ENCODE peak calls at places on chromosomes 7 and 10, in four cellular contexts. D is HCT116, W is Panc1, S is K562. L is an unnamed sample.

GRCh38 chr7:51118628-51119027 is 198.0 kb downstream of the COBL start:
- DNase-seq in D (no peak), W (no peak), S (no peak), L (no peak)

GRCh38 chr7:37786741-37787569 is 61.4 kb upstream of the NME8 start:
- DNase-seq in W (no peak), S (no peak), D (no peak), L (no peak)

GRCh38 chr10:99233680-99234018 is 2.0 kb downstream of the HPSE2 start:
- DNase-seq in S (no peak), W (no peak), D (no peak), L (no peak)

GRCh38 chr10:68331455-68332258 is at the start of gene HNRNPH3:
- DNase-seq in S (peak), D (peak), W (peak), L (peak)

GRCh38 chr10:35950221-35950620 is 308.1 kb upstream of the FZD8 start:
- DNase-seq in W (no peak), D (no peak), S (no peak), L (no peak)

GRCh38 chr10:16967866-16968721 is 150.9 kb upstream of the RSU1 start:
- DNase-seq in W (peak), D (peak), S (no peak), L (peak)

GRCh38 chr7:135801045-135801693 is 52.6 kb upstream of the FAM180A start:
- DNase-seq in W (peak), D (peak), S (peak), L (peak)

GRCh38 chr7:48786951-48787350 is 137.4 kb upstream of the CDC14C start:
- DNase-seq in W (no peak), D (no peak), S (no peak), L (no peak)

GRCh38 chr10:97573021-97573420 is 442 bp downstream of the ANKRD2 start:
- DNase-seq in W (no peak), S (no peak), D (no peak), L (no peak)

GRCh38 chr7:134302120-134302519 is 14.6 kb downstream of the SLC35B4 start:
- DNase-seq in S (no peak), D (no peak), W (no peak), L (no peak)

GRCh38 chr10:61951144-61951483 is 49.6 kb downstream of the ARID5B start:
- DNase-seq in W (no peak), D (no peak), S (no peak), L (no peak)

GRCh38 chr7:107108951-107109350 is 59.9 kb upstream of the HBP1 start:
- DNase-seq in S (no peak), D (no peak), W (no peak), L (no peak)

GRCh38 chr10:80158598-80159127 is 26.1 kb downstream of the PLAC9 start:
- DNase-seq in W (peak), S (peak), D (peak), L (no peak)

GRCh38 chr10:42304341-42304740 is 334.0 kb downstream of the ZNF33B start:
- DNase-seq in W (no peak), D (no peak), S (no peak), L (no peak)

GRCh38 chr10:132248455-132249231 is 59.1 kb downstream of the STK32C start:
- DNase-seq in S (peak), W (no peak), D (peak), L (no peak)

DNA sequence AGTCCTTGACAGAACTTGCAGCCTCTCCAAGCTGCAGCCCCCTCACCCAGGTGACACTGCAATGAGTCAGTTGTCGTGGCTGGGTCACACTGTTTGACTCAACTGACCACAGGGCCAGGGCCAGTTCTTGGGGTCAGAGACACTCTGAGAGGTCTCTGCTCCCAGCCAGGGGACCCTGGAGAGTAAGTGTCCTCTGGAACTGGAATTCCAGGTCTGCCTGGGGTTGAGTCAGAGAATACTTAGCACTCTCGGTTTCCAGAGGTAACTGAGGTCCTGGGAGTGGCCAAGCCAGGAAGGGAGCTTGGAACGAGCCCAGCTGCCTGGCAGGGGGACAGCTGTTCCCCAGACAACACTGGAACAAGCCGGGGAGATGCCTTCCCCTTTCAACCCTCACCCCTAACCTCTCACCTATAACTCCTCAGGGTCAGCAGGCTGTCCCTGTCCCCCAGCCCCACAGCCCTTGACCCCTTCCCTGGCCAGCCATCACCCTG is 2.2 kb upstream of the MYL10 start:
- DNase-seq in D (no peak), W (no peak), S (no peak), L (no peak)
- TF ChIP-seq TCF7L2 in D (no peak), W (no peak), S (no peak), L (no peak)

DNA sequence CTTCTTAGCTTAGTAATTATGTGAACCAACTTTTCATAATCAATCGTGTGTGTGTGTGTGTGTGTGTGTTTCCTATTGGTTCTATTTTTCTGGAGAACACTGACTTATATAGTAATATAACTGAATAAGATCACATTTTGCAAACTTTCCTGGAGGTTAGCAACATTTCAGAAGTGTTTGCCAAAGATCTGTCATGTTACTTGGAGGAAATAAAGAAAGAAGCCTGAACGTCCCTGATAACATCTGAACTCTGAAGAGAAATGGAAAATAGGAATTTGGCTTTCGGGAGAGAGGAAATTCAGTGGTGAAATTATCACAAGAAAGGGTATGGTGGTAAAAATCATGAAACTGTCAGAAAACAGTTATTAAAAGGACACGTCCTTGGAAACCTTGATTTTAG is 984.4 kb upstream of the AUTS2 start:
- DNase-seq in W (no peak), D (no peak), S (no peak), L (no peak)
- TF ChIP-seq TCF7L2 in W (no peak), D (no peak), S (no peak), L (no peak)

DNA sequence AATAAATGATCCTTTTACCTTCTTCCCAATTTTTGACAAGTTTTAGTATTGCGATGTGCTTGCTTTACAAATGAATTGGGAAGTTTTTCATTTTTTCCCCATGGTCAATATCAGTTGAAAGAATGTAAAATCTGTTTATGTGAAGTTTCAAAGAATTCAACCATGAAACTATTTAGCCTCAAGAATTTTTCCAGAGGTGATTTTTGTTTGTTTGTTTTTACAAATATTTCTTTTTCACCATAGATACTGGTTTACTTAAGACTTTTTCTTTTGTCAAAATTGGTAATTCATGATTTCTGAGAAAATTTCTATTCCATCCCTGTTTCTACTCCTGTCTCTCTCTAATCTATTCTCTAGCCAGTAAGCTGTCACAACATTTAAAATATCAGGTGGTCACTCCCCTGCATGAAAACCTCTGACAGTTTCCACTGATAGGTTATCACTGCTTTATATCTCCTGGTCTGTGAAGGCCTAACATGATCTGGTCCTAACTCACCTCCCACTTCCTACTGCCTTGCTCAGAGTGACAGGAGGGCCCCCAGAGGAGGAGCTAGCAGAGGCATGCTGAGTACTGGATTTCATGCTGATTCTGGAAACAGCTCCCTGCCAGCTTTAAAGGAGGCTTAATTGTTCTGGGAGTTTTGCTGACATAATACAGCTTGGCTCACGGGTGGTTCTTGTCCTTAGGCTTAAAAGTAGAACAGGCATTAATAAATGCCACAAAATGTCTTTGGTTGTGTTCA is 7.6 kb upstream of the ARMS2 start:
- DNase-seq in S (no peak), W (no peak), D (peak), L (no peak)
- TF ChIP-seq TCF7L2 in S (no peak), W (no peak), D (no peak), L (no peak)

GRCh38 chr7:6706666-6707407 is at the start of gene ZNF12:
- DNase-seq in D (peak), W (peak), S (peak), L (peak)

GRCh38 chr7:6705959-6706665 is 635 bp downstream of the ZNF12 start:
- DNase-seq in D (no peak), S (peak), W (no peak), L (peak)

GRCh38 chr7:6708304-6708703 is 1.6 kb upstream of the ZNF12 start:
- DNase-seq in S (no peak), D (no peak), W (no peak), L (peak)

DNA sequence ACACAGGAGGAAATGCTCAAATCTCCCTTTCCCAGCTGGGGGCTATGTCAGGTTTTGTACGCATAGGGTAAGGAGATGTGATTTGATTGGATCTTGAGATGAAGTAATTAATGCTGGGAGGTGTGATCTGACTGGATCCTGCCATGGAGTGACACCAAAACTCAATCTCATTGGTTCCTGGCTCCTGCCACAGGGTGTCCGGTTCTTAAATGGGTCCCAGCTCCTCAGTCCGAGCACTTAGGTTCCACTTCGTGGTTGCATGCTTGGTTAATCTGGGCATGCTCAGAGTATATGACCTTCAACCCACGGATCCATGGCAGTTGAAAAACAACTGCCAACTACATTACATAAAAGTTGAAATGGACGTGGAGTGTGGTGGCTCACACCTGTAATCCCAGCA is 3.1 kb upstream of the ZNF12 start:
- DNase-seq in S (no peak), W (no peak), D (peak), L (peak)
- TF ChIP-seq TCF7L2 in S (no peak), W (no peak), D (no peak), L (no peak)

GRCh38 chr10:64075604-64076003 is 554.4 kb downstream of the REEP3 start:
- DNase-seq in W (no peak), S (no peak), D (no peak), L (peak)

GRCh38 chr10:64080071-64080470 is 558.9 kb downstream of the REEP3 start:
- DNase-seq in W (no peak), S (no peak), D (no peak), L (no peak)

GRCh38 chr10:64071218-64071617 is 550.0 kb downstream of the REEP3 start:
- DNase-seq in D (no peak), W (no peak), S (no peak), L (no peak)

GRCh38 chr10:64079341-64079740 is 558.1 kb downstream of the REEP3 start:
- DNase-seq in S (no peak), W (no peak), D (no peak), L (no peak)

DNA sequence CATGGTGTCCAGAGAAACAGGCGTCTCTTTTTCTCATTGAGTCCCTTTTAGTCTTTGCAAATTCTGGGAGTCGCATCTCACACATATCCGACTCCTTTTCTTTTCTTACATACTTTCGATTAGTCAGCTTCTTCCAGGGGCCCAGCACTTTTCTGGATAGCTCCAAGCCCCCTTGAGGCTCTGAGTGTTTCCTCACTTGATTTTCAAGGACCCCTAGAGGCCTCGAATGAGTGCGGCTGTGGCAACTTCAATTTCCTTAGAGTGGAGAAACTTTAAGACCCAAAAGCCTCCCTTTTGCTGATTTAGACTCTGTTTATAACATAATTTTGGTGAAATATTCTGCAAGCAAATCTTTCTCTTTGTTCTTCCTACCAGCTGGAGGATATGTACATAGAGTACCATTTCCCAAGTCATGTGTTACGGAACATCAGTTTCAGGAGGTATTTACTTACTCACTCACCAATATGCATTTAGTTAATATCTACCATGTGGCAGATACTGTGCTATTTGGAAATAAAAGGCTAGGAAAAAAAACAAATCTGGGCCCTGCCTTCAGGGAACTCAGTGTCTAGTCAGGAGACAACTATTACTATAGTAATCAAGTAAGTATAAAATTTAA is 555.2 kb downstream of the REEP3 start:
- DNase-seq in S (no peak), W (no peak), D (no peak), L (no peak)
- TF ChIP-seq TCF7L2 in S (no peak), W (no peak), D (no peak), L (no peak)

DNA sequence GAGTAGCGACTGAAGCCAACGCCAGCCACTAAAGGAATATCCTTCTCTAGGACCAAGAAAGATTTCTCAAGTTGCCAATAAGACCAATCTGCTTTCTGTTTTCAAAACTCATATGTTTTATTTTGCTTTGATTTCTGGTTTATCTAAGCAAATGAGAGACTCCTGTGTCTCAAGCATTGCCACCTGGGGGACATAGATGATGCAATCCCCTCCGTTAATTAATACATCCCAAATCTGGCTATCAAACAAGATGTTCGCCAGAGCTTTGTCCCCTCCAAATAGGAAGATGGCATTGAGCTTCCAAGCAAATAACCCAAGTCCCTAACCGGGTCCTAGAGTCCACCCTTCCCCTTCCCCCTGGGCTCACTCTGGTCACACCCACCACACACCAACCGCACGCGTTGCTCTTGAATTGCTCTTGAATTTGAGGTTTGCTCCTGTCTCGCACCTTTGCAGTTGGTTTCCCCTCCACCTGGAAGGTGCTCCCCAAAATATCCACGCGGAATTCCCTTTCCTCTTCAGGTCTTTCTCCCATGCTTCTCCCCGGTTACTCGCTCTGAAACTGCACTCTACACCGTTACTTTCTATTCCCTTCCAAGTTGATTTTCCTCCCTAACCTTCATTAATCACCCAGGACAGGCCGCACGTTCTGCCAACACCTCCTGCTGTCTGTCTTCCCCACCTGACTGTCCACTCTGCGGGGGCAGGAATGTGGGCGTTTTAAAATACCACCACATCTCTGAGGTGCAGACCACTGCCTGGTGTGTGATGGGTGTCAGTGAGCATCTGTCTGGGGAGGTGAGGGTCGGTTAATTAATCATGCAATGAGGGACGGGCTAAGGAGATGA is 64.1 kb upstream of the RNF32 start:
- DNase-seq in S (no peak), W (no peak), D (no peak), L (no peak)
- TF ChIP-seq TCF7L2 in S (no peak), W (no peak), D (no peak), L (no peak)

DNA sequence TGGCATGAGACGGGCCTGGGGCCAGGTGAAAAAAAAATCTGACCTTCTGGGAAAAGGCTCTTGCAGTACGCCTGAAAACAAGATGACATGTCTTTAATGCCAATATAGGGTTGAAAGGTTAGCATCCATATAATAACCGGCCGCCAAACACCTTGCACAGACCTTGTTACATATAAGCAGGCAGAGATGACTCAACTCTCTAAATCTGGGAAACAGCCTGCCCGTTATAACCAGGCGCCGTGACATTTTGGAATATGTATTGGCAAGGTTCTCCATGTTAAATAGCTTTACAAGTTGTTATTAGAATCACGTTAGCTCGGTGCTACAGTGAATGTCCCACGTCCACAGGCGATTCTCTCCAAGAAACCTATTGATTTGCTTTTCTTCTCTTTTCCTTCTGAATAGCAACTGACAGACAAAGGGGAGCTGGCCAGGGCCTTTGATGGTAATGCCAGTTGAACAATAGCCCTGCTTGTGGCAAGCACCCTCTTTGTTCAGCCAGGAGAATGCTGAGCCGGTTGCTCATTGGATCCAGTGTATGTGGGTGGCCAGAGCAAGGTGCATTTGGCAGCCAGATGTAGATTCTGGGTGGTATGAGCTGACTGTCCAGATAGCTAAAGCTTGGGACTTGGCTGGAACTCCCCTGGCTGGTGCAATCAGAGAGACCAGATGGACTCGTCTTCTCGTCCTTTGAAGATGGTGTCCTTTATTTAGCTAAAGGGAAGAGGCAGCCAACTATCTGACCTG is 80.1 kb upstream of the AUTS2 start:
- DNase-seq in D (no peak), W (no peak), S (no peak), L (no peak)
- TF ChIP-seq TCF7L2 in D (no peak), W (no peak), S (no peak), L (no peak)

GRCh38 chr7:141527076-141527475 is 24.1 kb upstream of the AGK start:
- DNase-seq in S (no peak), D (no peak), W (no peak), L (no peak)
- TF ChIP-seq TCF7L2 in S (no peak), D (no peak), W (no peak), L (no peak)

GRCh38 chr10:133347636-133348517 is 704 bp downstream of the PRAP1 start:
- DNase-seq in W (no peak), S (no peak), D (no peak), L (peak)

GRCh38 chr10:133350950-133351329 is 3.8 kb downstream of the PRAP1 start:
- DNase-seq in W (no peak), D (no peak), S (no peak), L (no peak)

GRCh38 chr10:133349577-133350011 is 2.4 kb downstream of the PRAP1 start:
- DNase-seq in W (no peak), S (no peak), D (no peak), L (no peak)

GRCh38 chr10:133350283-133350949 is 3.2 kb downstream of the PRAP1 start:
- DNase-seq in W (no peak), S (no peak), D (no peak), L (no peak)

GRCh38 chr10:133349160-133349568 is 2.0 kb downstream of the PRAP1 start:
- DNase-seq in D (no peak), W (no peak), S (no peak), L (no peak)
- TF ChIP-seq TCF7L2 in D (no peak), W (no peak), S (no peak), L (no peak)

L was measured in HepG2.